ENCODE peak calls at places on chromosomes 6 and 20, in seven cellular contexts. C is caudate nucleus, S is posterior vena cava, O is cardiac muscle cell, A is T-helper 17 cell, Z is GM13976, U is T-helper 2 cell. E is an unnamed sample.

GRCh38 chr6:168060521-168060931 is 18.5 kb downstream of the FRMD1 start:
- DNase-seq in C (peak; percentile 51), S (no peak), O (peak; percentile 65), A (no peak), Z (no peak), U (no peak), E (no peak)

GRCh38 chr6:34227656-34228421 is 8.8 kb upstream of the HMGA1 start:
- DNase-seq in C (no peak), S (peak; percentile 31), O (no peak), A (no peak), Z (no peak), U (no peak), E (no peak)

GRCh38 chr6:96542702-96543101 is 20.2 kb upstream of the FHL5 start:
- DNase-seq in C (no peak), S (no peak), O (no peak), A (no peak), Z (no peak), U (no peak), E (no peak)

GRCh38 chr6:133817460-133818047 is 71.4 kb upstream of the TCF21 start:
- DNase-seq in C (no peak), S (no peak), O (no peak), A (no peak), Z (peak; percentile 20), U (no peak), E (peak; percentile 9)

GRCh38 chr6:127348046-127348661 is 4.7 kb upstream of the ECHDC1 start:
- DNase-seq in C (no peak), S (no peak), O (no peak), A (no peak), Z (no peak), U (no peak), E (no peak)

GRCh38 chr20:44129996-44130718 is 56.8 kb downstream of the JPH2 start:
- DNase-seq in C (no peak), S (no peak), O (no peak), A (no peak), Z (no peak), U (no peak), E (no peak)

GRCh38 chr20:19310541-19310940 is 98.1 kb downstream of the SLC24A3 start:
- DNase-seq in C (no peak), S (no peak), O (no peak), A (no peak), Z (no peak), U (no peak), E (no peak)

GRCh38 chr20:62065669-62066338 is at the start of gene TAF4:
- DNase-seq in C (peak; percentile 71), S (peak; percentile 92), O (peak; percentile 90), A (peak; percentile 82), Z (peak; percentile 99), U (peak; percentile 76), E (peak; percentile 75)

GRCh38 chr20:47489448-47489872 is 12.2 kb upstream of the NCOA3 start:
- DNase-seq in C (no peak), S (no peak), O (no peak), A (peak; percentile 11), Z (no peak), U (peak; percentile 51), E (peak; percentile 20)

GRCh38 chr6:18342223-18342622 is 44.9 kb upstream of the RNF144B start:
- DNase-seq in C (no peak), S (no peak), O (no peak), A (no peak), Z (no peak), U (no peak), E (no peak)

GRCh38 chr20:6838181-6838826 is 70.8 kb downstream of the BMP2 start:
- DNase-seq in C (no peak), S (no peak), O (no peak), A (no peak), Z (no peak), U (no peak), E (no peak)

GRCh38 chr6:167550936-167551633 is 226.2 kb downstream of the TTLL2 start:
- DNase-seq in C (peak; percentile 74), S (peak; percentile 96), O (no peak), A (no peak), Z (no peak), U (no peak), E (no peak)

GRCh38 chr20:23123886-23124285 is 37.8 kb upstream of the CD93 start:
- DNase-seq in C (no peak), S (no peak), O (no peak), A (no peak), Z (no peak), U (no peak), E (no peak)

GRCh38 chr6:8530775-8531435 is 95.6 kb upstream of the SLC35B3 start:
- DNase-seq in C (no peak), S (no peak), O (peak; percentile 4), A (no peak), Z (no peak), U (no peak), E (no peak)

GRCh38 chr6:150640556-150641206 is 41.0 kb downstream of the PLEKHG1 start:
- DNase-seq in C (no peak), S (no peak), O (peak; percentile 45), A (no peak), Z (no peak), U (no peak), E (no peak)

GRCh38 chr6:13687917-13688351 is 23.7 kb downstream of the RANBP9 start:
- DNase-seq in C (peak; percentile 44), S (no peak), O (no peak), A (no peak), Z (no peak), U (peak; percentile 43), E (no peak)

GRCh38 chr20:34582911-34583310 is 24.4 kb downstream of the MAP1LC3A start:
- DNase-seq in C (no peak), S (no peak), O (no peak), A (no peak), Z (no peak), U (no peak), E (no peak)

GRCh38 chr20:47198254-47198671 is 158.2 kb downstream of the ZMYND8 start:
- DNase-seq in C (no peak), S (no peak), O (no peak), A (no peak), Z (peak; percentile 59), U (no peak), E (no peak)

GRCh38 chr20:4370856-4371255 is 350.9 kb upstream of the PRND start:
- DNase-seq in C (no peak), S (no peak), O (no peak), A (no peak), Z (no peak), U (no peak), E (no peak)

GRCh38 chr20:33477386-33478234 is 12.3 kb upstream of the CBFA2T2 start:
- DNase-seq in C (no peak), S (no peak), O (peak; percentile 20), A (no peak), Z (no peak), U (no peak), E (no peak)

GRCh38 chr20:16539280-16539679 is 34.0 kb downstream of the KIF16B start:
- DNase-seq in C (no peak), S (no peak), O (no peak), A (no peak), Z (no peak), U (no peak), E (no peak)

GRCh38 chr6:98116513-98116912 is 717.9 kb upstream of the POU3F2 start:
- DNase-seq in C (no peak), S (no peak), O (no peak), A (no peak), Z (no peak), U (no peak), E (no peak)

GRCh38 chr6:159790947-159791598 is 806 bp downstream of the MRPL18 start:
- DNase-seq in C (no peak), S (no peak), O (peak; percentile 3), A (peak; percentile 10), Z (no peak), U (peak; percentile 10), E (peak; percentile 14)

GRCh38 chr6:47126647-47127339 is 84.7 kb upstream of the ADGRF1 start:
- DNase-seq in C (no peak), S (no peak), O (peak; percentile 54), A (no peak), Z (no peak), U (no peak), E (no peak)

GRCh38 chr20:47677314-47678129 is 107.8 kb downstream of the SULF2 start:
- DNase-seq in C (peak; percentile 18), S (no peak), O (peak; percentile 77), A (peak; percentile 23), Z (peak; percentile 88), U (peak; percentile 11), E (peak; percentile 29)

GRCh38 chr20:42261766-42262165 is 643.6 kb upstream of the CHD6 start:
- DNase-seq in C (no peak), S (no peak), O (no peak), A (no peak), Z (no peak), U (no peak), E (no peak)

GRCh38 chr6:104956663-104957294 is at the start of gene LIN28B:
- DNase-seq in C (no peak), S (no peak), O (peak; percentile 37), A (no peak), Z (no peak), U (no peak), E (no peak)

GRCh38 chr6:118644007-118644406 is 7.4 kb downstream of the CEP85L start:
- DNase-seq in C (no peak), S (no peak), O (no peak), A (no peak), Z (no peak), U (no peak), E (no peak)

GRCh38 chr6:164039954-164040375 is 625.4 kb downstream of the QKI start:
- DNase-seq in C (no peak), S (peak; percentile 86), O (no peak), A (no peak), Z (no peak), U (peak; percentile 45), E (peak; percentile 50)

E was measured in T follicular helper cell.